ENCODE peak calls at places on chromosomes 2 and 18, in ten cellular contexts. Q is lung, R is body of pancreas, N is GM23338, U is mucosa of descending colon, B is heart left ventricle, P is IMR-90, I is GM12878, H is pancreas, O is left lung. K is an unnamed sample.

GRCh38 chr2:160562730-160563129 is 69.1 kb upstream of the RBMS1 start:
- ATAC-seq in R (no peak), O (no peak), B (no peak), N (no peak), U (no peak), I (no peak), Q (no peak), H (no peak), P (no peak), K (no peak)

GRCh38 chr18:9854801-9855676 is 30.7 kb upstream of the TXNDC2 start:
- ATAC-seq in N (no peak), P (peak), B (no peak), Q (peak), I (no peak), H (peak), R (peak), U (peak), O (peak), K (peak)

GRCh38 chr2:150625300-150625699 is 137.8 kb upstream of the RND3 start:
- ATAC-seq in I (no peak), N (no peak), H (no peak), Q (no peak), O (no peak), U (no peak), R (no peak), P (no peak), B (no peak), K (no peak)

GRCh38 chr2:158845869-158846268 is 50.8 kb downstream of the DAPL1 start:
- ATAC-seq in I (no peak), U (no peak), N (no peak), R (no peak), Q (no peak), P (no peak), B (no peak), O (no peak), H (no peak), K (no peak)

GRCh38 chr18:79394438-79395307 is 1.1 kb upstream of the NFATC1 start:
- ATAC-seq in P (no peak), I (peak), R (peak), H (peak), B (no peak), O (peak), N (peak), Q (peak), U (peak), K (peak)

GRCh38 chr2:1893856-1894255 is 149.5 kb upstream of the PXDN start:
- ATAC-seq in H (no peak), P (no peak), Q (no peak), U (no peak), R (no peak), O (no peak), I (no peak), B (no peak), N (no peak), K (no peak)

GRCh38 chr2:215410932-215411285 is 25.0 kb downstream of the FN1 start:
- ATAC-seq in U (no peak), I (peak), N (no peak), Q (peak), R (peak), H (peak), P (peak), O (peak), B (no peak), K (peak)

GRCh38 chr2:200373973-200374416 is 67.5 kb downstream of the SPATS2L start:
- ATAC-seq in R (peak), P (no peak), B (no peak), I (peak), O (peak), Q (no peak), N (no peak), U (peak), H (peak), K (no peak)

GRCh38 chr2:61878756-61879155 is 9.7 kb downstream of the CCT4 start:
- ATAC-seq in R (no peak), Q (no peak), O (no peak), N (no peak), U (no peak), I (no peak), H (no peak), B (no peak), P (no peak), K (no peak)

GRCh38 chr2:109473006-109473380 is 140.8 kb downstream of the SEPTIN10 start:
- ATAC-seq in U (no peak), N (peak), P (no peak), I (no peak), B (no peak), O (no peak), R (no peak), Q (no peak), H (no peak), K (no peak)

GRCh38 chr2:29663266-29663665 is 258.1 kb downstream of the ALK start:
- ATAC-seq in H (no peak), I (no peak), P (no peak), B (no peak), U (no peak), R (no peak), O (peak), Q (no peak), N (no peak), K (no peak)

GRCh38 chr2:179917272-179917671 is 55.9 kb upstream of the ZNF385B start:
- ATAC-seq in I (no peak), O (peak), U (no peak), R (no peak), P (peak), B (no peak), Q (no peak), N (no peak), H (no peak), K (no peak)

GRCh38 chr2:43402002-43402401 is 175.6 kb upstream of the ZFP36L2 start:
- ATAC-seq in Q (no peak), O (no peak), B (no peak), R (no peak), U (peak), H (no peak), N (peak), P (no peak), I (peak), K (no peak)

GRCh38 chr2:121080013-121080772 is 204.8 kb downstream of the TFCP2L1 start:
- ATAC-seq in N (peak), P (peak), H (peak), I (peak), Q (no peak), B (no peak), O (peak), U (peak), R (peak), K (no peak)

GRCh38 chr2:61853086-61853847 is 593 bp downstream of the FAM161A start:
- ATAC-seq in U (peak), R (peak), I (peak), P (peak), N (peak), O (peak), Q (peak), H (peak), B (peak), K (peak)

GRCh38 chr2:10740226-10740625 is 18.8 kb downstream of the ATP6V1C2 start:
- ATAC-seq in R (no peak), P (no peak), Q (no peak), O (peak), I (no peak), U (no peak), B (no peak), N (no peak), H (no peak), K (no peak)

GRCh38 chr18:32919799-32920198 is 147.0 kb upstream of the KLHL14 start:
- ATAC-seq in R (no peak), O (peak), Q (no peak), I (peak), H (peak), N (peak), P (no peak), B (no peak), U (peak), K (no peak)

GRCh38 chr2:80073134-80073561 is 231.4 kb downstream of the LRRTM1 start:
- ATAC-seq in R (no peak), P (peak), Q (no peak), O (peak), H (peak), N (peak), I (peak), U (peak), B (no peak), K (no peak)

GRCh38 chr2:4884117-4884571 is 808.0 kb upstream of the SOX11 start:
- ATAC-seq in R (no peak), N (no peak), Q (no peak), O (no peak), H (no peak), U (no peak), B (no peak), I (no peak), P (no peak), K (no peak)

GRCh38 chr2:705971-706511 is 28.8 kb upstream of the TMEM18 start:
- ATAC-seq in N (no peak), I (peak), H (no peak), Q (no peak), P (no peak), U (no peak), O (no peak), B (no peak), R (no peak), K (no peak)

GRCh38 chr2:708667-709066 is 31.5 kb upstream of the TMEM18 start:
- ATAC-seq in N (peak), U (no peak), O (no peak), H (no peak), R (no peak), Q (no peak), P (no peak), B (no peak), I (no peak), K (no peak)

GRCh38 chr2:714005-714741 is 37.0 kb upstream of the TMEM18 start:
- ATAC-seq in R (peak), O (peak), N (peak), B (no peak), I (peak), Q (peak), U (peak), H (peak), P (peak), K (peak)

GRCh38 chr2:710867-711266 is 33.7 kb upstream of the TMEM18 start:
- ATAC-seq in U (no peak), Q (no peak), B (no peak), I (no peak), H (no peak), O (no peak), N (no peak), P (no peak), R (no peak), K (no peak)

GRCh38 chr2:709138-709779 is 32.1 kb upstream of the TMEM18 start:
- ATAC-seq in O (no peak), R (no peak), P (no peak), U (no peak), Q (no peak), I (no peak), N (peak), H (no peak), B (no peak), K (no peak)
- H3K4me3 ChIP-seq in O (no peak), R (no peak), P (no peak), U (no peak), Q (no peak), I (no peak), N (no peak), H (no peak), B (no peak), K (no peak)

GRCh38 chr2:86781363-86781762 is 9.3 kb downstream of the CD8A start:
- ATAC-seq in H (no peak), U (no peak), R (no peak), N (no peak), I (no peak), B (no peak), Q (no peak), O (no peak), P (no peak), K (no peak)

GRCh38 chr2:86782748-86783147 is 8.0 kb downstream of the CD8A start:
- ATAC-seq in B (no peak), I (no peak), O (peak), R (no peak), N (no peak), Q (no peak), U (no peak), P (no peak), H (no peak), K (no peak)

GRCh38 chr2:86775323-86775722 is 15.4 kb downstream of the CD8A start:
- ATAC-seq in O (no peak), R (no peak), U (no peak), I (no peak), Q (no peak), N (no peak), P (no peak), B (no peak), H (no peak), K (no peak)

GRCh38 chr2:86776532-86776931 is 14.2 kb downstream of the CD8A start:
- ATAC-seq in I (no peak), R (no peak), N (no peak), Q (no peak), H (no peak), P (no peak), B (no peak), O (no peak), U (no peak), K (no peak)

DNA sequence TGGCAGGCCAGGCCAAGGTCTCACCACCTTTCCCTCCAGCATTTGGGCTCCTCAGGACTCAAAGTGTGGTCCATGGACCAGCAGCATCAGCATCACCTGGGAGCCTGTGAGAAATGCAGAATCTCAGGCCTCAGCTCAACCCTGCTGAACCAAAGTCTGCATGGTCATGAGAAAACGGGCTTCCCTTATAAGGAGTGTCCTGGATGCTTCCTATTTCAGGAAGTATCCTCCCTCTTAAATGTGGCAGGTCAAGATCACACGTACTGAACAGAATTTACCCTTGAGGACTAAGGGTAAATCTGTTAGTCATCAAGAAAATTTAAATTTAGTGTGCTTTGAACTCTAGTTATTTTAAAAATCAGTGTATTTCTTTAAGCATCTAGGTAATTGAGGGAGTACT is 11.8 kb downstream of the CD8A start:
- ATAC-seq in H (no peak), I (no peak), B (no peak), P (no peak), N (peak), Q (no peak), R (no peak), U (peak), O (no peak), K (no peak)
- H3K4me3 ChIP-seq in H (no peak), I (no peak), B (no peak), P (no peak), N (no peak), Q (no peak), R (no peak), U (no peak), O (no peak), K (no peak)

DNA sequence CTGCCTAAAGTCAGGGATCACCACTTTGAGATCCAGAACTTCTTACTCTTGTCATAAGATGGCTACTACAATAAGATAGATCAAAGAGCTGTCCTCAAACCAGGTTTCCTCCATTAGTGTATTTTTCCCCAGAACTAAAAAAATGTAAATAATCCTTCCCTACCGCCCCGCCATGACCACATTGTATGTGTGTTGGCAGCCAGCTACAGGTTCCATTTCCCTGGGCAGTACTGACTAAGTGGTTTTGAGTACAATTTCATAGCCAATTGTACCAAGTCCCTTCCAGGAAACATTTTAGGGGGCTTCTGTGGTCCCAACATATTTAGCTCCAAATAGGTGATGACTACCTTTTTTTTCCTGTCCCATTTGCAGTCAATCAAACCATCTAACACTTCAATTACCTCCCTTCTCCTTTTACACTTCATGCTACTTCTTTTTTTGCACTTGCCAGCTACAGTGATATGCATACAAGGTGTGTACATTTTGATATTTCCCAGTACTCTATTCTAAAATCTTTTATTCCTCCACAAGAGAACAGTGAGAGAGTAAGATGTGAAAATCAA is 4.0 kb downstream of the PUM2 start:
- ATAC-seq in B (no peak), N (no peak), O (no peak), I (no peak), P (no peak), Q (no peak), H (no peak), U (no peak), R (no peak), K (no peak)
- H3K4me3 ChIP-seq in B (no peak), N (peak), O (no peak), I (peak), P (no peak), Q (no peak), H (no peak), U (no peak), R (no peak), K (no peak)

GRCh38 chr2:218003265-218003950 is 613 bp upstream of the TNS1 start:
- ATAC-seq in O (peak), R (peak), P (peak), N (peak), Q (peak), U (peak), I (no peak), H (peak), B (peak), K (peak)

GRCh38 chr2:218001629-218002028 is 1.2 kb downstream of the TNS1 start:
- ATAC-seq in P (no peak), I (no peak), U (no peak), Q (no peak), B (no peak), N (no peak), H (peak), O (no peak), R (peak), K (no peak)

GRCh38 chr2:218003994-218004419 is 1.2 kb upstream of the TNS1 start:
- ATAC-seq in R (peak), O (peak), P (peak), I (peak), H (peak), N (no peak), B (peak), U (peak), Q (peak), K (peak)

GRCh38 chr2:218002792-218003191 is at the start of gene TNS1:
- ATAC-seq in B (no peak), I (no peak), U (peak), H (peak), R (peak), P (peak), O (peak), Q (no peak), N (peak), K (peak)

DNA sequence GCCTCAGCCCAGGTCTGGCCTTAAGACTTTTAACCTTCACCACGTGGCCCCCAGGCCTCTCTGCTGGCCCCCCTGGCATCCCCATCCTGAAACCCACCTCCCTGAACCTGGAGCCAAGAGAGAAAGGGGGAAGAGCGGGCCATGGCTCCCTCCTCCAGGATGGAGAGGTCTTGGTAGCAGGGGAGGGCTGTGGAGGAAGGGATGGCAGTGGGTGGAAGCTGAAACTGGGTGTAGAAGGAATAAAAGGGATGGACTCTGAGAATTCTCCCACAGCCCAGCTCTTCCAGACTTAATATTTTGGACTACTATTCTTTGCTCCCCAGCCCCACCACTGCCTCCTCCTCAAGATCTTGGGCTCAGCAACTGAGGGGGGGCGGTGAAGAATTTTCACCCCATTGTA is 692 bp downstream of the TNS1 start:
- ATAC-seq in H (peak), P (peak), B (no peak), R (no peak), Q (no peak), I (no peak), O (no peak), U (no peak), N (no peak), K (no peak)
- H3K4me3 ChIP-seq in H (peak), P (peak), B (peak), R (peak), Q (no peak), I (no peak), O (peak), U (no peak), N (no peak), K (peak)

DNA sequence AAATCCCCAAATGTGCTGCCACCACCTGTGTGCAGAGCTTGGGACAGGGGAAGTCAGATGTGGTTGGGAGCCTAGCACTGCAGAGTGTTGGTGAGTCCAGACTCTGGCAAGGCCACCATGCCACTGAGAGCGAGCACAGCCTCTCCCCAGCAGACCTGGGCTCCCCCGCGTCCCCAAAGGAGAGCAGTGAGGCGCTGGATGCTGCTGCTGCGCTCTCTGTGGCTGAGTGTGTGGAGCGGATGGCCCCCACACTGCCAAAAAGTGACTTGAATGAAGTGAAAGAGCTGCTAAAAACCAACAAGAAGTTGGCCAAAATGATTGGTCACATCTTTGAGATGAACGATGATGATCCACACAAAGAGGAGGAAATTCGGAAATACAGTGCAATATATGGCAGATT is 10.7 kb downstream of the NAB1 start:
- ATAC-seq in Q (no peak), N (peak), I (peak), P (no peak), O (no peak), U (peak), B (no peak), H (no peak), R (no peak), K (no peak)
- H3K4me3 ChIP-seq in Q (no peak), N (no peak), I (no peak), P (no peak), O (no peak), U (no peak), B (no peak), H (no peak), R (no peak), K (no peak)